ENCODE peak calls at places on chromosomes 7 and 10, in four cellular contexts. One of them, this sample, is unnamed.
A peak's percentile ranks its signal among the peaks of the same experiment; 100 is the strongest.

GRCh38 chr10:93438796-93439253 is 43.3 kb downstream of the MYOF start:
- DNase-seq in endothelial cell of umbilical vein: no peak
- DNase-seq in hepatocyte: peak; percentile 70
- DNase-seq in lower leg skin: no peak
- DNase-seq in this sample: no peak

GRCh38 chr10:116256749-116257259 is 16.2 kb downstream of the GFRA1 start:
- DNase-seq in lower leg skin: no peak
- DNase-seq in hepatocyte: no peak
- DNase-seq in endothelial cell of umbilical vein: no peak
- DNase-seq in this sample: no peak

GRCh38 chr10:2137549-2138174 is 400.3 kb upstream of the ADARB2 start:
- DNase-seq in hepatocyte: peak; percentile 49
- DNase-seq in lower leg skin: no peak
- DNase-seq in endothelial cell of umbilical vein: no peak
- DNase-seq in this sample: no peak

GRCh38 chr7:76191783-76192240 is 9.9 kb upstream of the SRRM3 start:
- DNase-seq in endothelial cell of umbilical vein: peak; percentile 7
- DNase-seq in hepatocyte: peak; percentile 18
- DNase-seq in lower leg skin: no peak
- DNase-seq in this sample: no peak

GRCh38 chr7:30201161-30201666 is 66.4 kb downstream of the MTURN start:
- DNase-seq in hepatocyte: no peak
- DNase-seq in lower leg skin: no peak
- DNase-seq in endothelial cell of umbilical vein: no peak
- DNase-seq in this sample: no peak

GRCh38 chr10:131435760-131436448 is 124.4 kb upstream of the TCERG1L start:
- DNase-seq in endothelial cell of umbilical vein: no peak
- DNase-seq in lower leg skin: no peak
- DNase-seq in hepatocyte: no peak
- DNase-seq in this sample: no peak

GRCh38 chr10:17444062-17444714 is 10.2 kb downstream of the ST8SIA6 start:
- DNase-seq in endothelial cell of umbilical vein: peak; percentile 57
- DNase-seq in hepatocyte: no peak
- DNase-seq in lower leg skin: no peak
- DNase-seq in this sample: no peak

GRCh38 chr10:131642966-131643365 is 257.8 kb upstream of the PPP2R2D start:
- DNase-seq in endothelial cell of umbilical vein: no peak
- DNase-seq in lower leg skin: peak; percentile 68
- DNase-seq in hepatocyte: no peak
- DNase-seq in this sample: no peak

GRCh38 chr7:381211-382117 is 91.5 kb downstream of the FOXL3 start:
- DNase-seq in endothelial cell of umbilical vein: no peak
- DNase-seq in lower leg skin: peak; percentile 83
- DNase-seq in hepatocyte: no peak
- DNase-seq in this sample: peak; percentile 27

GRCh38 chr10:68223535-68224165 is 8.3 kb downstream of the ATOH7 start:
- DNase-seq in endothelial cell of umbilical vein: no peak
- DNase-seq in lower leg skin: no peak
- DNase-seq in hepatocyte: peak; percentile 16
- DNase-seq in this sample: no peak

GRCh38 chr7:11461999-11462398 is 370.0 kb downstream of the THSD7A start:
- DNase-seq in lower leg skin: no peak
- DNase-seq in hepatocyte: no peak
- DNase-seq in endothelial cell of umbilical vein: no peak
- DNase-seq in this sample: no peak

GRCh38 chr10:60208676-60209269 is 180.9 kb downstream of the ANK3 start:
- DNase-seq in lower leg skin: no peak
- DNase-seq in hepatocyte: peak; percentile 63
- DNase-seq in endothelial cell of umbilical vein: peak; percentile 55
- DNase-seq in this sample: no peak

GRCh38 chr10:47165711-47166404 is 134.1 kb upstream of the GDF10 start:
- DNase-seq in lower leg skin: peak; percentile 91
- DNase-seq in hepatocyte: peak; percentile 62
- DNase-seq in endothelial cell of umbilical vein: peak; percentile 11
- DNase-seq in this sample: no peak

GRCh38 chr10:87177-88080 is 38.3 kb upstream of the TUBB8 start:
- DNase-seq in hepatocyte: peak; percentile 44
- DNase-seq in endothelial cell of umbilical vein: no peak
- DNase-seq in lower leg skin: no peak
- DNase-seq in this sample: no peak

GRCh38 chr10:96756111-96756903 is 36.0 kb upstream of the PIK3AP1 start:
- DNase-seq in lower leg skin: peak; percentile 31
- DNase-seq in endothelial cell of umbilical vein: no peak
- DNase-seq in hepatocyte: no peak
- DNase-seq in this sample: no peak

GRCh38 chr7:92404170-92404614 is 43.1 kb upstream of the GATAD1 start:
- DNase-seq in lower leg skin: no peak
- DNase-seq in endothelial cell of umbilical vein: no peak
- DNase-seq in hepatocyte: no peak
- DNase-seq in this sample: no peak

GRCh38 chr7:36765605-36766004 is 41.3 kb upstream of the AOAH start:
- DNase-seq in lower leg skin: no peak
- DNase-seq in endothelial cell of umbilical vein: no peak
- DNase-seq in hepatocyte: no peak
- DNase-seq in this sample: no peak

GRCh38 chr10:24255907-24256306 is 47.0 kb downstream of the KIAA1217 start:
- DNase-seq in endothelial cell of umbilical vein: no peak
- DNase-seq in hepatocyte: peak; percentile 11
- DNase-seq in lower leg skin: peak; percentile 90
- DNase-seq in this sample: no peak

GRCh38 chr10:34163075-34163905 is 651.8 kb downstream of the PARD3 start:
- DNase-seq in endothelial cell of umbilical vein: peak; percentile 14
- DNase-seq in lower leg skin: no peak
- DNase-seq in hepatocyte: no peak
- DNase-seq in this sample: no peak

GRCh38 chr7:7972927-7973594 is 4.5 kb downstream of the GLCCI1 start:
- DNase-seq in lower leg skin: no peak
- DNase-seq in hepatocyte: no peak
- DNase-seq in endothelial cell of umbilical vein: no peak
- DNase-seq in this sample: no peak

GRCh38 chr7:131948434-131949053 is 392.1 kb upstream of the PODXL start:
- DNase-seq in hepatocyte: peak; percentile 50
- DNase-seq in endothelial cell of umbilical vein: peak; percentile 11
- DNase-seq in lower leg skin: peak; percentile 82
- DNase-seq in this sample: no peak

GRCh38 chr7:140609646-140610045 is 31.0 kb downstream of the DENND2A start:
- DNase-seq in lower leg skin: no peak
- DNase-seq in hepatocyte: no peak
- DNase-seq in endothelial cell of umbilical vein: no peak
- DNase-seq in this sample: no peak

GRCh38 chr7:114086491-114086905 is 167.7 kb upstream of the PPP1R3A start:
- DNase-seq in hepatocyte: peak; percentile 47
- DNase-seq in lower leg skin: peak; percentile 88
- DNase-seq in endothelial cell of umbilical vein: no peak
- DNase-seq in this sample: no peak

GRCh38 chr10:129767751-129768150 is 196.3 kb downstream of the EBF3 start:
- DNase-seq in hepatocyte: no peak
- DNase-seq in endothelial cell of umbilical vein: no peak
- DNase-seq in lower leg skin: peak; percentile 43
- DNase-seq in this sample: no peak

GRCh38 chr10:30028006-30028441 is 31.4 kb downstream of the JCAD start:
- DNase-seq in endothelial cell of umbilical vein: peak; percentile 98
- DNase-seq in hepatocyte: peak; percentile 27
- DNase-seq in lower leg skin: no peak
- DNase-seq in this sample: peak; percentile 8

GRCh38 chr7:129875745-129876411 is 76.9 kb downstream of the UBE2H start:
- DNase-seq in endothelial cell of umbilical vein: peak; percentile 27
- DNase-seq in hepatocyte: no peak
- DNase-seq in lower leg skin: no peak
- DNase-seq in this sample: no peak

GRCh38 chr10:116444527-116445142 is 17.0 kb downstream of the PNLIPRP3 start:
- DNase-seq in lower leg skin: no peak
- DNase-seq in hepatocyte: peak; percentile 63
- DNase-seq in endothelial cell of umbilical vein: peak; percentile 21
- DNase-seq in this sample: no peak

GRCh38 chr10:102413053-102413705 is 5.4 kb downstream of the PSD start:
- DNase-seq in endothelial cell of umbilical vein: no peak
- DNase-seq in hepatocyte: no peak
- DNase-seq in lower leg skin: no peak
- DNase-seq in this sample: no peak

GRCh38 chr10:125984346-125984745 is 88.0 kb downstream of the FANK1 start:
- DNase-seq in lower leg skin: no peak
- DNase-seq in hepatocyte: no peak
- DNase-seq in endothelial cell of umbilical vein: no peak
- DNase-seq in this sample: no peak

GRCh38 chr10:13399236-13399635 is 51.1 kb upstream of the SEPHS1 start:
- DNase-seq in lower leg skin: no peak
- DNase-seq in endothelial cell of umbilical vein: no peak
- DNase-seq in hepatocyte: no peak
- DNase-seq in this sample: no peak

GRCh38 chr7:114087674-114088539 is 169.1 kb upstream of the PPP1R3A start:
- DNase-seq in endothelial cell of umbilical vein: peak; percentile 6
- DNase-seq in hepatocyte: peak; percentile 38
- DNase-seq in lower leg skin: peak; percentile 84
- DNase-seq in this sample: no peak

GRCh38 chr10:124027306-124028050 is 65.9 kb downstream of the CHST15 start:
- DNase-seq in lower leg skin: no peak
- DNase-seq in hepatocyte: no peak
- DNase-seq in endothelial cell of umbilical vein: no peak
- DNase-seq in this sample: no peak

GRCh38 chr10:124025638-124026336 is 67.6 kb downstream of the CHST15 start:
- DNase-seq in endothelial cell of umbilical vein: peak; percentile 31
- DNase-seq in hepatocyte: peak; percentile 43
- DNase-seq in lower leg skin: no peak
- DNase-seq in this sample: no peak

GRCh38 chr10:124022066-124022465 is 71.3 kb downstream of the CHST15 start:
- DNase-seq in hepatocyte: no peak
- DNase-seq in lower leg skin: no peak
- DNase-seq in endothelial cell of umbilical vein: no peak
- DNase-seq in this sample: no peak

GRCh38 chr10:124026337-124026939 is 67.0 kb downstream of the CHST15 start:
- DNase-seq in lower leg skin: no peak
- DNase-seq in hepatocyte: no peak
- DNase-seq in endothelial cell of umbilical vein: no peak
- DNase-seq in this sample: no peak

DNA sequence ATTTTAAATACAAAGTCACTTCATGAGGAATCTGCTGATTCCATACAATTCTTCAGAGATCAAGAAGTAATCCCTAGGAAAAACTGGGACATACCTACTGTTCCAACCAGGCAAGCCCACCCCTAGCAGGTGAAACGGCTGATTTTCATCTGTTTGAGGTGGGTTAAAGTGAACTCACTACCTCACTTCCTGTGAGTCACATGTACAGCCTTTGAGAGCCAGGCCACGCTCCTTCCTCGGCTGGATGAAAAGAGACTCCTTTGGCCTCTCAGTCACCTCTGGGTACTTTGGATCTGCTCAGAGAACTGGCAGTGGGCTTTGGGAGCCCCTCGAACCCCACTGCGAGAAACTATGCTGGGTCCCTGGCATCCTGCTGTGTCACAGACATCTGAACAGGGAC is 68.2 kb downstream of the CHST15 start:
- DNase-seq in lower leg skin: no peak
- DNase-seq in hepatocyte: no peak
- DNase-seq in endothelial cell of umbilical vein: no peak
- DNase-seq in this sample: no peak
- H3K4me3 ChIP-seq in lower leg skin: no peak overlapping the region
- H3K4me3 ChIP-seq in hepatocyte: no peak overlapping the region
- H3K4me3 ChIP-seq in endothelial cell of umbilical vein: no peak overlapping the region
- H3K4me3 ChIP-seq in this sample: no peak overlapping the region

GRCh38 chr7:150342119-150342405 is 633 bp upstream of the RARRES2 start:
- DNase-seq in endothelial cell of umbilical vein: no peak
- DNase-seq in hepatocyte: no peak
- DNase-seq in lower leg skin: no peak
- DNase-seq in this sample: no peak
- H3K4me3 ChIP-seq in endothelial cell of umbilical vein: no peak overlapping the region
- H3K4me3 ChIP-seq in hepatocyte: no peak overlapping the region
- H3K4me3 ChIP-seq in lower leg skin: no peak overlapping the region
- H3K4me3 ChIP-seq in this sample: no peak overlapping the region

DNA sequence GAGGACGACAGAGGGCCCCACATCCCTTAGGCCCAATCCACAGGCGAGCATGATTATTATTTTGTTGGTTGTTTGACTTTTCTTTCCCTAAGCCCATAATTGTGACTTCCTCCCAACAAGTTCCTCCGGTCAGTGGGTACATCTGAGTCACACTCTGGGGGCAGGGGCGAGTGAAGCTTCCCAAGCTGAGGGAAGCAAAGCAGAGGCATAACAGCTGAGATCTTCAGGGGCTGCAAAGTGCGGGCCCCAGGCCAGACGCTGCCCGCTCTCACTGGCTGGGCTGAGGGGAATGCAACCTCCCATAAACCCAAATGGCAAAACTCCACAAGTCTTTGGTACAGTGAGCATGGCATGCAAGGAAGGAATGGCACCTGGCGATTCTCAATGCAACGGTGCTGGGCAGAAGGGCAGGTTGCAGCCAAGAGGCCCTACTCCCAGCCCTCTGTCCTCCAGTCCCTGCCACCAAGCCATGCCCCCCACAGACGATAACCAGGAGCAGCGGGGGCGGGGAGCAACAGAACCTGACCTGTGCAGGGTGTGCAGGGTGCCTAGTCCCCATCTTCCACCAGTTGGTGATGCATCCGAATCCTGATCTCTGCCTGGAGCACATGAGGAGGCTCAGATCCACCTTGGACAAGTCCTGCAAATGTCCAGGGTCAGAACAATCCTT is 25.3 kb downstream of the TNS3 start:
- DNase-seq in hepatocyte: no peak
- DNase-seq in endothelial cell of umbilical vein: no peak
- DNase-seq in lower leg skin: no peak
- DNase-seq in this sample: no peak
- H3K4me3 ChIP-seq in hepatocyte: no peak overlapping the region
- H3K4me3 ChIP-seq in endothelial cell of umbilical vein: no peak overlapping the region
- H3K4me3 ChIP-seq in lower leg skin: no peak overlapping the region
- H3K4me3 ChIP-seq in this sample: no peak overlapping the region

DNA sequence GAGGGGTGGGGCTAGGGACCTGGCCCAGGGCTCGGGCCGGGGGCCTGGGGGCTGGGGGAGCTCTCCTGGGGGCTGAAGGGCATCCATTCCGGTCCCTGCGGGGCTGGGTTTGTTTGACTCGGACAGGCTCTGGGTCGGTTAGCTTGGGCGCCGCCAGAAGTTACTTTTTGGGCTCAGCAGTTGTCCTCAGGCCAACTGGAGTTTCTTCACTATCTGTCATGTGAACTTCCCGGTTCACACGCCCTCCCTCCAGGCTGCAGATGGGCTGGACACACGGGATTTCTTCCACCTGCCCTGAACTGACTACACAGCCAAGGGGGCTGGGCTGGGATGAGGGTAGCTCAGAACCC is 3.8 kb downstream of the SLC4A2 start:
- DNase-seq in hepatocyte: peak; percentile 72
- DNase-seq in endothelial cell of umbilical vein: no peak
- DNase-seq in lower leg skin: no peak
- DNase-seq in this sample: no peak
- H3K4me3 ChIP-seq in hepatocyte: no peak overlapping the region
- H3K4me3 ChIP-seq in endothelial cell of umbilical vein: no peak overlapping the region
- H3K4me3 ChIP-seq in lower leg skin: no peak overlapping the region
- H3K4me3 ChIP-seq in this sample: no peak overlapping the region

GRCh38 chr7:103989200-103989784 is at the start of gene RELN:
- DNase-seq in lower leg skin: no peak
- DNase-seq in hepatocyte: peak; percentile 35
- DNase-seq in endothelial cell of umbilical vein: peak; percentile 19
- DNase-seq in this sample: no peak
- H3K4me3 ChIP-seq in lower leg skin: peak within 1 kb of the TSS; percentile 33
- H3K4me3 ChIP-seq in hepatocyte: peak within 1 kb of the TSS; percentile 33
- H3K4me3 ChIP-seq in endothelial cell of umbilical vein: peak within 1 kb of the TSS; percentile 41
- H3K4me3 ChIP-seq in this sample: no peak within 1 kb of the TSS

GRCh38 chr10:110357252-110357780 is 52.6 kb upstream of the SMNDC1 start:
- DNase-seq in endothelial cell of umbilical vein: no peak
- DNase-seq in hepatocyte: peak; percentile 75
- DNase-seq in lower leg skin: no peak
- DNase-seq in this sample: peak; percentile 49
- H3K4me3 ChIP-seq in endothelial cell of umbilical vein: no peak overlapping the region
- H3K4me3 ChIP-seq in hepatocyte: no peak overlapping the region
- H3K4me3 ChIP-seq in lower leg skin: no peak overlapping the region
- H3K4me3 ChIP-seq in this sample: peak overlapping the region; percentile 36

GRCh38 chr7:91031757-91032156 is 232.5 kb upstream of the FZD1 start:
- DNase-seq in lower leg skin: no peak
- DNase-seq in endothelial cell of umbilical vein: no peak
- DNase-seq in hepatocyte: peak; percentile 14
- DNase-seq in this sample: no peak
- H3K4me3 ChIP-seq in lower leg skin: no peak overlapping the region
- H3K4me3 ChIP-seq in endothelial cell of umbilical vein: no peak overlapping the region
- H3K4me3 ChIP-seq in hepatocyte: no peak overlapping the region
- H3K4me3 ChIP-seq in this sample: no peak overlapping the region

This sample was measured in effector memory CD4-positive, alpha-beta T cell.